ENCODE peak calls at places on chromosome 3, in six cellular contexts. One of them, this sample, is unnamed.

GRCh38 chr3:36075491-36075890 is 304.8 kb upstream of the STAC start:
- DNase-seq in A673: no peak
- DNase-seq in H54: no peak
- DNase-seq in naive thymus-derived CD8-positive, alpha-beta T cell: no peak
- DNase-seq in amygdala: no peak
- DNase-seq in left cardiac atrium: no peak
- DNase-seq in this sample: no peak

GRCh38 chr3:123799544-123800351 is 84.4 kb downstream of the MYLK start:
- DNase-seq in H54: no peak
- DNase-seq in A673: no peak
- DNase-seq in left cardiac atrium: peak
- DNase-seq in amygdala: no peak
- DNase-seq in naive thymus-derived CD8-positive, alpha-beta T cell: no peak
- DNase-seq in this sample: no peak

GRCh38 chr3:166837535-166837934 is 542.6 kb downstream of the ZBBX start:
- DNase-seq in A673: peak
- DNase-seq in naive thymus-derived CD8-positive, alpha-beta T cell: no peak
- DNase-seq in H54: peak
- DNase-seq in left cardiac atrium: no peak
- DNase-seq in amygdala: no peak
- DNase-seq in this sample: no peak

GRCh38 chr3:61562042-61562809 is 855 bp downstream of the PTPRG start:
- DNase-seq in H54: no peak
- DNase-seq in naive thymus-derived CD8-positive, alpha-beta T cell: no peak
- DNase-seq in amygdala: no peak
- DNase-seq in left cardiac atrium: peak
- DNase-seq in A673: no peak
- DNase-seq in this sample: no peak

GRCh38 chr3:149061776-149062175 is 24.6 kb downstream of the HLTF start:
- DNase-seq in left cardiac atrium: no peak
- DNase-seq in amygdala: no peak
- DNase-seq in naive thymus-derived CD8-positive, alpha-beta T cell: no peak
- DNase-seq in H54: no peak
- DNase-seq in A673: no peak
- DNase-seq in this sample: no peak

GRCh38 chr3:123834631-123835030 is 49.5 kb downstream of the MYLK start:
- DNase-seq in amygdala: no peak
- DNase-seq in A673: peak
- DNase-seq in naive thymus-derived CD8-positive, alpha-beta T cell: no peak
- DNase-seq in left cardiac atrium: no peak
- DNase-seq in H54: peak
- DNase-seq in this sample: no peak

GRCh38 chr3:177463863-177464262 is 266.6 kb upstream of the TBL1XR1 start:
- DNase-seq in amygdala: no peak
- DNase-seq in H54: peak
- DNase-seq in A673: no peak
- DNase-seq in naive thymus-derived CD8-positive, alpha-beta T cell: no peak
- DNase-seq in left cardiac atrium: no peak
- DNase-seq in this sample: no peak

GRCh38 chr3:15754047-15754446 is 43.7 kb downstream of the ANKRD28 start:
- DNase-seq in naive thymus-derived CD8-positive, alpha-beta T cell: no peak
- DNase-seq in A673: peak
- DNase-seq in amygdala: no peak
- DNase-seq in H54: no peak
- DNase-seq in left cardiac atrium: no peak
- DNase-seq in this sample: no peak

GRCh38 chr3:59820352-59820934 is 770.6 kb upstream of the CFAP20DC start:
- DNase-seq in H54: peak
- DNase-seq in naive thymus-derived CD8-positive, alpha-beta T cell: no peak
- DNase-seq in amygdala: no peak
- DNase-seq in left cardiac atrium: no peak
- DNase-seq in A673: no peak
- DNase-seq in this sample: no peak

GRCh38 chr3:46861293-46861995 is 1.8 kb downstream of the MYL3 start:
- DNase-seq in H54: no peak
- DNase-seq in left cardiac atrium: peak
- DNase-seq in A673: no peak
- DNase-seq in naive thymus-derived CD8-positive, alpha-beta T cell: no peak
- DNase-seq in amygdala: no peak
- DNase-seq in this sample: peak

GRCh38 chr3:72520690-72521308 is 327.4 kb downstream of the SHQ1 start:
- DNase-seq in H54: no peak
- DNase-seq in left cardiac atrium: no peak
- DNase-seq in amygdala: no peak
- DNase-seq in naive thymus-derived CD8-positive, alpha-beta T cell: no peak
- DNase-seq in A673: no peak
- DNase-seq in this sample: no peak

GRCh38 chr3:42300013-42300412 is 34.0 kb upstream of the CCK start:
- DNase-seq in naive thymus-derived CD8-positive, alpha-beta T cell: peak
- DNase-seq in A673: peak
- DNase-seq in left cardiac atrium: no peak
- DNase-seq in amygdala: no peak
- DNase-seq in H54: peak
- DNase-seq in this sample: no peak

GRCh38 chr3:31405515-31405914 is 127.2 kb upstream of the STT3B start:
- DNase-seq in left cardiac atrium: no peak
- DNase-seq in A673: no peak
- DNase-seq in H54: no peak
- DNase-seq in naive thymus-derived CD8-positive, alpha-beta T cell: no peak
- DNase-seq in amygdala: no peak
- DNase-seq in this sample: no peak

GRCh38 chr3:72185549-72186484 is 400.9 kb upstream of the PROK2 start:
- DNase-seq in H54: peak
- DNase-seq in naive thymus-derived CD8-positive, alpha-beta T cell: no peak
- DNase-seq in left cardiac atrium: peak
- DNase-seq in amygdala: no peak
- DNase-seq in A673: no peak
- DNase-seq in this sample: no peak

GRCh38 chr3:165339753-165340152 is 143.6 kb upstream of the SLITRK3 start:
- DNase-seq in H54: no peak
- DNase-seq in amygdala: no peak
- DNase-seq in left cardiac atrium: no peak
- DNase-seq in naive thymus-derived CD8-positive, alpha-beta T cell: no peak
- DNase-seq in A673: peak
- DNase-seq in this sample: no peak

GRCh38 chr3:100562224-100562857 is 47.1 kb upstream of the ADGRG7 start:
- DNase-seq in naive thymus-derived CD8-positive, alpha-beta T cell: no peak
- DNase-seq in A673: no peak
- DNase-seq in left cardiac atrium: no peak
- DNase-seq in H54: no peak
- DNase-seq in amygdala: no peak
- DNase-seq in this sample: no peak

GRCh38 chr3:46312996-46313395 is 40.9 kb upstream of the CCR2 start:
- DNase-seq in amygdala: peak
- DNase-seq in left cardiac atrium: no peak
- DNase-seq in A673: no peak
- DNase-seq in naive thymus-derived CD8-positive, alpha-beta T cell: no peak
- DNase-seq in H54: no peak
- DNase-seq in this sample: no peak

GRCh38 chr3:193680220-193680619 is 87.2 kb downstream of the OPA1 start:
- DNase-seq in left cardiac atrium: no peak
- DNase-seq in A673: no peak
- DNase-seq in amygdala: no peak
- DNase-seq in naive thymus-derived CD8-positive, alpha-beta T cell: no peak
- DNase-seq in H54: no peak
- DNase-seq in this sample: no peak

GRCh38 chr3:70981252-70981933 is 602.1 kb downstream of the FOXP1 start:
- DNase-seq in H54: no peak
- DNase-seq in naive thymus-derived CD8-positive, alpha-beta T cell: no peak
- DNase-seq in A673: peak
- DNase-seq in left cardiac atrium: no peak
- DNase-seq in amygdala: peak
- DNase-seq in this sample: no peak

GRCh38 chr3:45225465-45226205 is 452 bp downstream of the TMEM158 start:
- DNase-seq in A673: peak
- DNase-seq in amygdala: peak
- DNase-seq in H54: no peak
- DNase-seq in naive thymus-derived CD8-positive, alpha-beta T cell: peak
- DNase-seq in left cardiac atrium: peak
- DNase-seq in this sample: peak

GRCh38 chr3:135069406-135069805 is 274.3 kb downstream of the EPHB1 start:
- DNase-seq in H54: no peak
- DNase-seq in A673: no peak
- DNase-seq in left cardiac atrium: no peak
- DNase-seq in amygdala: no peak
- DNase-seq in naive thymus-derived CD8-positive, alpha-beta T cell: no peak
- DNase-seq in this sample: no peak

GRCh38 chr3:172355836-172356235 is 92.4 kb downstream of the GHSR start:
- DNase-seq in A673: peak
- DNase-seq in left cardiac atrium: no peak
- DNase-seq in H54: peak
- DNase-seq in amygdala: no peak
- DNase-seq in naive thymus-derived CD8-positive, alpha-beta T cell: no peak
- DNase-seq in this sample: no peak

GRCh38 chr3:149967067-149967685 is 3.5 kb downstream of the PFN2 start:
- DNase-seq in H54: no peak
- DNase-seq in naive thymus-derived CD8-positive, alpha-beta T cell: peak
- DNase-seq in left cardiac atrium: no peak
- DNase-seq in amygdala: no peak
- DNase-seq in A673: peak
- DNase-seq in this sample: peak

GRCh38 chr3:159824341-159824740 is 164.3 kb upstream of the IL12A start:
- DNase-seq in amygdala: no peak
- DNase-seq in naive thymus-derived CD8-positive, alpha-beta T cell: no peak
- DNase-seq in H54: peak
- DNase-seq in left cardiac atrium: peak
- DNase-seq in A673: no peak
- DNase-seq in this sample: no peak

GRCh38 chr3:154243353-154243752 is 80.9 kb downstream of the DHX36 start:
- DNase-seq in A673: no peak
- DNase-seq in left cardiac atrium: no peak
- DNase-seq in H54: no peak
- DNase-seq in naive thymus-derived CD8-positive, alpha-beta T cell: no peak
- DNase-seq in amygdala: no peak
- DNase-seq in this sample: no peak

GRCh38 chr3:3586843-3587626 is 212.2 kb upstream of the LRRN1 start:
- DNase-seq in naive thymus-derived CD8-positive, alpha-beta T cell: no peak
- DNase-seq in amygdala: no peak
- DNase-seq in A673: no peak
- DNase-seq in left cardiac atrium: no peak
- DNase-seq in H54: no peak
- DNase-seq in this sample: no peak

This sample was measured in CD8-positive, alpha-beta memory T cell.